ENCODE peak calls at places on chromosomes 2 and 18, in four cellular contexts. O, M, A and D are unnamed samples.

GRCh38 chr2:149719695-149720094 is 132.1 kb upstream of the MMADHC start:
- DNase-seq in O (no peak), M (no peak), A (no peak), D (no peak)

GRCh38 chr2:201779996-201780673 is 598 bp downstream of the ALS2 start:
- DNase-seq in O (no peak), M (no peak), A (peak), D (no peak)

GRCh38 chr2:152710713-152711112 is 6.5 kb downstream of the PRPF40A start:
- DNase-seq in O (no peak), M (no peak), A (no peak), D (no peak)

GRCh38 chr2:66667288-66667780 is 232.4 kb downstream of the MEIS1 start:
- DNase-seq in O (no peak), M (no peak), A (no peak), D (no peak)

GRCh38 chr2:29010946-29011649 is 30.0 kb downstream of the TOGARAM2 start:
- DNase-seq in O (no peak), M (peak), A (no peak), D (no peak)

GRCh38 chr2:240865391-240865790 is 3.2 kb upstream of the AGXT start:
- DNase-seq in O (no peak), M (no peak), A (no peak), D (no peak)

GRCh38 chr2:28148566-28148965 is 244.1 kb upstream of the FOSL2 start:
- DNase-seq in O (no peak), M (no peak), A (no peak), D (no peak)

GRCh38 chr18:3984163-3984757 is 470.8 kb downstream of the DLGAP1 start:
- DNase-seq in O (no peak), M (no peak), A (no peak), D (no peak)

GRCh38 chr2:72931280-72931910 is 14.1 kb downstream of the EMX1 start:
- DNase-seq in O (no peak), M (no peak), A (peak), D (no peak)

GRCh38 chr2:174977364-174977763 is 27.8 kb downstream of the CHN1 start:
- DNase-seq in O (no peak), M (no peak), A (no peak), D (no peak)
- H3K27ac ChIP-seq in O (no peak), M (no peak), A (no peak), D (no peak)

DNA sequence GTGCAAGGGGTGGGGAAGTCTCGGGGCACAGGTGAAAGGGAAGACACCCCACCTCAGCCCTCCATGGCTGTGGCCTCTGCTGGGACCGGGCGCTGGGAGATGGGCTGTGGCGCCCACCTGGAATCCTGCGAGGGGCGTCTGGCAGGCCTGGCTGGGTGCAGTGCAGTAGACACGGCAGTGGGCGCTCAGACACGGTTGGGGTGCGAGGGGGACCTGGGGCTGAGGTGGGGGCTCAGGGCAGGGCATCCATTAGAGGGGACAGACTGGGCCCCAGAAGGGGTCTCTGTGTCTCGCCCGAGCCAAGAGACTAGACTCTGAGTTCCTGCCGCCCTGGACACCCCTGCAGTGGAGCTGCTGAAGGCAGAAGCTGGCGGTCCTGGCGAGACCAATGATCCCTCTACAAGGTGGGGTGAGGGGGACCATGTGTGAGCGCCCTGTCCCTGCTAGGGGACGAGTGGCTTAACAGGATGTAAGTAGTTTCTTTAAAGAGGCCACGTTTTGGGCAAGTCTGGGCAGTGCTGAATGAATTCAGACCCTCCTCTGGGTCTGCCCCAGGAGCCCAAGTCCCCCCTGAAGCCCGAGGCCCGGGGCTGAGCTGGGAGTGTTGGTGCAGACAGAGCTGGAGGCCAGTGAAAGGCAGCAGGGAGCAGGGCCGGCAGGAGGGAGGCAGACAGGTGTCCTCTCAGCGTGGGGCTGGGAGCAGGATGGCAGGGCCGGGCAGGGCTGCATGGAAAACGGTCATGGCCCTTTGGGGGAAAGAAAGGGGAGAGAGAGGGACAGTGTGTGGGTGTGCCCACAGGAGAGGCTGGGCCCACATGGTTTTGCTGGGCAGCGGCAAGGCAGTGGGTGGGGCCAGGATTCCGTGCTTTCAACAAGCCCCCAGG is 57.2 kb downstream of the HS6ST1 start:
- DNase-seq in O (no peak), M (no peak), A (no peak), D (no peak)
- H3K27ac ChIP-seq in O (peak), M (no peak), A (no peak), D (peak)

DNA sequence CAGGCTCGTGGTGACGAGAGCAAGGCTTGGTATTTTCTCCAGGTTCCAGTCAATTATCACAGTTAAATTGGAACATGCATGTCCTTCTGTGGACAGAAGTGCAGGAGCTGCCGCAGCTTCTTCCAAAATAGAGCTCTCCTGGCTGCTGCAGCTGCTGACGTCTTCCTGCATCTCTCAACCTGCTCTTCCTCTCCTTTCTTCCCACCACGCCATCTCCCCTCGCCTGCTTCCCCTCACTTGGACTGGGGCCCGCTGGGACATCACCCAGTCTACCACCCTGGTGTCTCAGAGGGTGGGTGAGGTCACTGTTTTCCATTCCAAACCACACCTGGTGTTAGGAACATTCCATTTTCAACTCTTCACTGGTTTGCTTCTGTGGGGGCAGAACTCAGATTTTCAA is 41.4 kb downstream of the SPP2 start:
- DNase-seq in O (no peak), M (no peak), A (no peak), D (no peak)
- H3K27ac ChIP-seq in O (no peak), M (no peak), A (peak), D (peak)

DNA sequence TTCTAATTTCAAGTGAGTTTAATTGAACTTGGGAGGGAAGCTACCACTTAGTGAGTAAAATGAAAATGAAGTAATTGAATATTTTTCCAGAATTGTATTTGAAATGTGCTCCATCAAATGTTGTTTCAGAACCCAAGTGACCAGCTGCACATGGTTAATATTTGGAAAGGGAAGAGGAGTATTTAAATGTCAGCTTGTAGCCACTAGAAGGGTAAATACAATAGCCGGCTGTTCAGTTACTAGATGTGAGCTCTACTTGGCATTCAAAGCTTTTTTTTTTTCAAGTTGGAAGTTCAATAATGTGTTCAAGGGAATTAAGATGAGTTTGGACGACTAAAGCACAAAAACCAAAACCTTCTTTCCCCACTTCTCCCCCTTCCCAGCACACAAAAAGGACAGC is 62.1 kb downstream of the GPR39 start:
- DNase-seq in O (no peak), M (no peak), A (no peak), D (no peak)
- H3K27ac ChIP-seq in O (no peak), M (no peak), A (no peak), D (no peak)

DNA sequence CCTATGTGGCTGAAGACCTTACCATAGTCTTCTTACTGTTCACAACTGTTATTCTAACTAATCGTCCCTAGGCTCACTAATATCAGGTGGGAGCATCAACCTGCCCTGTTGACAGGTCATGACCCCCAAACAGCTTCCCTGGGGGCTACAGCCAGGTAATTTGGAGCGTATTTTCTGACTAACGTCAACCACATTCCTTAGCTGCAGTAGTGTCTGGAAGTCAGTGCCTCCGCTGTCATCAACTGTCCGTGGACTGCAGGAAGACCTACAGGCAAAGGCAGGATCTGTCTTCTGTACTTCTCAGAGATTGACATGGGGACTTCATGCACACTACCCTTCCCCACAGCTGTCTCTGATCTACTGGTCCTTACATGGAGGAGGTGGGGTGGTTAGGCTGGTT is 456.9 kb downstream of the BCL11A start:
- DNase-seq in O (no peak), M (no peak), A (no peak), D (no peak)
- H3K27ac ChIP-seq in O (no peak), M (no peak), A (no peak), D (no peak)

GRCh38 chr2:121649652-121650553 is 641 bp upstream of the CLASP1 start:
- DNase-seq in O (peak), M (peak), A (peak), D (peak)

GRCh38 chr2:121649402-121649651 is at the start of gene CLASP1:
- DNase-seq in O (peak), M (peak), A (peak), D (peak)

GRCh38 chr2:121648206-121648605 is 1.1 kb downstream of the CLASP1 start:
- DNase-seq in O (no peak), M (no peak), A (no peak), D (no peak)

GRCh38 chr2:121648611-121649401 is 456 bp downstream of the CLASP1 start:
- DNase-seq in O (peak), M (peak), A (peak), D (no peak)

GRCh38 chr2:121647396-121647795 is 1.9 kb downstream of the CLASP1 start:
- DNase-seq in O (no peak), M (no peak), A (no peak), D (no peak)
- H3K27ac ChIP-seq in O (no peak), M (no peak), A (no peak), D (no peak)

GRCh38 chr2:215794829-215795546 is 218.4 kb downstream of the MREG start:
- DNase-seq in O (no peak), M (no peak), A (no peak), D (no peak)
- H3K27ac ChIP-seq in O (no peak), M (no peak), A (peak), D (no peak)